ENCODE peak calls at places on chromosomes 13 and 19, in six cellular contexts. One of them, this sample, is unnamed. For H3K27me3, the result is how much of the 10 kb centered on the place peaks cover.

GRCh38 chr13:23378009-23378632 is 55.4 kb downstream of the SACS start:
- DNase-seq in transverse colon: peak
- DNase-seq in psoas muscle: no peak
- DNase-seq in suprapubic skin: no peak
- DNase-seq in heart left ventricle: no peak
- DNase-seq in heart right ventricle: peak
- DNase-seq in this sample: no peak

GRCh38 chr19:50457300-50457699 is 19.0 kb upstream of the EMC10 start:
- DNase-seq in transverse colon: no peak
- DNase-seq in psoas muscle: no peak
- DNase-seq in suprapubic skin: no peak
- DNase-seq in heart left ventricle: no peak
- DNase-seq in heart right ventricle: no peak
- DNase-seq in this sample: no peak

GRCh38 chr13:96984061-96984508 is 10.2 kb downstream of the OXGR1 start:
- DNase-seq in transverse colon: peak
- DNase-seq in psoas muscle: no peak
- DNase-seq in suprapubic skin: no peak
- DNase-seq in heart left ventricle: peak
- DNase-seq in heart right ventricle: no peak
- DNase-seq in this sample: peak

GRCh38 chr13:102394158-102395053 is 7.4 kb downstream of the FGF14 start:
- DNase-seq in transverse colon: peak
- DNase-seq in psoas muscle: peak
- DNase-seq in suprapubic skin: peak
- DNase-seq in heart left ventricle: peak
- DNase-seq in heart right ventricle: peak
- DNase-seq in this sample: peak

GRCh38 chr13:105962080-105962479 is 573.4 kb downstream of the EFNB2 start:
- DNase-seq in transverse colon: no peak
- DNase-seq in psoas muscle: no peak
- DNase-seq in suprapubic skin: no peak
- DNase-seq in heart left ventricle: no peak
- DNase-seq in heart right ventricle: no peak
- DNase-seq in this sample: no peak

GRCh38 chr13:99655351-99656091 is 154.2 kb downstream of the TM9SF2 start:
- DNase-seq in transverse colon: no peak
- DNase-seq in psoas muscle: no peak
- DNase-seq in suprapubic skin: no peak
- DNase-seq in heart left ventricle: no peak
- DNase-seq in heart right ventricle: no peak
- DNase-seq in this sample: no peak

GRCh38 chr19:52524086-52524485 is 3.4 kb upstream of the ZNF808 start:
- DNase-seq in transverse colon: no peak
- DNase-seq in psoas muscle: no peak
- DNase-seq in suprapubic skin: no peak
- DNase-seq in heart left ventricle: no peak
- DNase-seq in heart right ventricle: no peak
- DNase-seq in this sample: no peak

GRCh38 chr13:22120646-22121045 is 449.8 kb downstream of the FGF9 start:
- DNase-seq in transverse colon: no peak
- DNase-seq in psoas muscle: no peak
- DNase-seq in suprapubic skin: no peak
- DNase-seq in heart left ventricle: no peak
- DNase-seq in heart right ventricle: no peak
- DNase-seq in this sample: no peak

GRCh38 chr19:15418112-15418587 is 638 bp downstream of the AKAP8L start:
- DNase-seq in transverse colon: no peak
- DNase-seq in psoas muscle: no peak
- DNase-seq in suprapubic skin: no peak
- DNase-seq in heart left ventricle: peak
- DNase-seq in heart right ventricle: peak
- DNase-seq in this sample: no peak

GRCh38 chr13:45178349-45179142 is 22.3 kb downstream of the KCTD4 start:
- DNase-seq in transverse colon: no peak
- DNase-seq in psoas muscle: no peak
- DNase-seq in suprapubic skin: no peak
- DNase-seq in heart left ventricle: no peak
- DNase-seq in heart right ventricle: peak
- DNase-seq in this sample: no peak

GRCh38 chr13:107035186-107035585 is 467.2 kb upstream of the ARGLU1 start:
- DNase-seq in transverse colon: no peak
- DNase-seq in psoas muscle: no peak
- DNase-seq in suprapubic skin: no peak
- DNase-seq in heart left ventricle: no peak
- DNase-seq in heart right ventricle: no peak
- DNase-seq in this sample: no peak

GRCh38 chr19:49344516-49345423 is 9.6 kb downstream of the CD37 start:
- DNase-seq in transverse colon: no peak
- DNase-seq in psoas muscle: no peak
- DNase-seq in suprapubic skin: no peak
- DNase-seq in heart left ventricle: no peak
- DNase-seq in heart right ventricle: no peak
- DNase-seq in this sample: no peak

GRCh38 chr13:91745962-91746361 is 347.5 kb downstream of the GPC5 start:
- DNase-seq in transverse colon: no peak
- DNase-seq in psoas muscle: no peak
- DNase-seq in suprapubic skin: no peak
- DNase-seq in heart left ventricle: no peak
- DNase-seq in heart right ventricle: no peak
- DNase-seq in this sample: no peak

GRCh38 chr19:33459691-33460090 is 61.9 kb downstream of the PEPD start:
- DNase-seq in transverse colon: no peak
- DNase-seq in psoas muscle: no peak
- DNase-seq in suprapubic skin: peak
- DNase-seq in heart left ventricle: no peak
- DNase-seq in heart right ventricle: no peak
- DNase-seq in this sample: no peak

GRCh38 chr19:42114412-42114811 is 17.8 kb downstream of the POU2F2 start:
- DNase-seq in transverse colon: peak
- DNase-seq in psoas muscle: peak
- DNase-seq in suprapubic skin: no peak
- DNase-seq in heart left ventricle: no peak
- DNase-seq in heart right ventricle: no peak
- DNase-seq in this sample: no peak

GRCh38 chr19:54312436-54313362 is at the start of gene LILRA5:
- DNase-seq in transverse colon: no peak
- DNase-seq in psoas muscle: peak
- DNase-seq in suprapubic skin: peak
- DNase-seq in heart left ventricle: peak
- DNase-seq in heart right ventricle: peak
- DNase-seq in this sample: no peak

GRCh38 chr13:46683879-46684278 is 113.1 kb downstream of the ESD start:
- DNase-seq in transverse colon: no peak
- DNase-seq in psoas muscle: no peak
- DNase-seq in suprapubic skin: no peak
- DNase-seq in heart left ventricle: no peak
- DNase-seq in heart right ventricle: no peak
- DNase-seq in this sample: no peak

GRCh38 chr19:1175020-1175419 is 952 bp upstream of the SBNO2 start:
- DNase-seq in transverse colon: no peak
- DNase-seq in psoas muscle: no peak
- DNase-seq in suprapubic skin: no peak
- DNase-seq in heart left ventricle: no peak
- DNase-seq in heart right ventricle: no peak
- DNase-seq in this sample: no peak

GRCh38 chr19:7605490-7606222 is 10.0 kb downstream of the CAMSAP3 start:
- DNase-seq in transverse colon: no peak
- DNase-seq in psoas muscle: no peak
- DNase-seq in suprapubic skin: no peak
- DNase-seq in heart left ventricle: no peak
- DNase-seq in heart right ventricle: no peak
- DNase-seq in this sample: no peak

GRCh38 chr13:24663089-24663395 is 17.2 kb upstream of the ATP12A start:
- DNase-seq in transverse colon: no peak
- DNase-seq in psoas muscle: no peak
- DNase-seq in suprapubic skin: no peak
- DNase-seq in heart left ventricle: no peak
- DNase-seq in heart right ventricle: no peak
- DNase-seq in this sample: no peak

GRCh38 chr13:24662195-24663088 is 17.8 kb upstream of the ATP12A start:
- DNase-seq in transverse colon: peak
- DNase-seq in psoas muscle: no peak
- DNase-seq in suprapubic skin: no peak
- DNase-seq in heart left ventricle: no peak
- DNase-seq in heart right ventricle: no peak
- DNase-seq in this sample: no peak

GRCh38 chr13:24661713-24662112 is 18.5 kb upstream of the ATP12A start:
- DNase-seq in transverse colon: no peak
- DNase-seq in psoas muscle: no peak
- DNase-seq in suprapubic skin: no peak
- DNase-seq in heart left ventricle: no peak
- DNase-seq in heart right ventricle: no peak
- DNase-seq in this sample: no peak

GRCh38 chr13:24668511-24668910 is 11.7 kb upstream of the ATP12A start:
- DNase-seq in transverse colon: no peak
- DNase-seq in psoas muscle: no peak
- DNase-seq in suprapubic skin: no peak
- DNase-seq in heart left ventricle: no peak
- DNase-seq in heart right ventricle: no peak
- DNase-seq in this sample: no peak

GRCh38 chr13:24664726-24665409 is 15.3 kb upstream of the ATP12A start:
- DNase-seq in transverse colon: no peak
- DNase-seq in psoas muscle: no peak
- DNase-seq in suprapubic skin: no peak
- DNase-seq in heart left ventricle: no peak
- DNase-seq in heart right ventricle: no peak
- DNase-seq in this sample: no peak
- H3K27ac ChIP-seq in transverse colon: no peak
- H3K27ac ChIP-seq in psoas muscle: no peak
- H3K27ac ChIP-seq in suprapubic skin: no peak
- H3K27ac ChIP-seq in heart left ventricle: no peak
- H3K27ac ChIP-seq in heart right ventricle: no peak
- H3K27ac ChIP-seq in this sample: no peak

GRCh38 chr13:114099918-114100445 is 32.4 kb downstream of the RASA3 start:
- DNase-seq in transverse colon: peak
- DNase-seq in psoas muscle: peak
- DNase-seq in suprapubic skin: no peak
- DNase-seq in heart left ventricle: peak
- DNase-seq in heart right ventricle: no peak
- DNase-seq in this sample: no peak

GRCh38 chr13:114097504-114097892 is 34.9 kb downstream of the RASA3 start:
- DNase-seq in transverse colon: no peak
- DNase-seq in psoas muscle: no peak
- DNase-seq in suprapubic skin: peak
- DNase-seq in heart left ventricle: no peak
- DNase-seq in heart right ventricle: no peak
- DNase-seq in this sample: no peak

GRCh38 chr13:114097893-114098688 is 34.3 kb downstream of the RASA3 start:
- DNase-seq in transverse colon: peak
- DNase-seq in psoas muscle: peak
- DNase-seq in suprapubic skin: peak
- DNase-seq in heart left ventricle: peak
- DNase-seq in heart right ventricle: no peak
- DNase-seq in this sample: no peak

GRCh38 chr13:114100446-114101320 is 31.7 kb downstream of the RASA3 start:
- DNase-seq in transverse colon: peak
- DNase-seq in psoas muscle: peak
- DNase-seq in suprapubic skin: peak
- DNase-seq in heart left ventricle: peak
- DNase-seq in heart right ventricle: no peak
- DNase-seq in this sample: no peak

DNA sequence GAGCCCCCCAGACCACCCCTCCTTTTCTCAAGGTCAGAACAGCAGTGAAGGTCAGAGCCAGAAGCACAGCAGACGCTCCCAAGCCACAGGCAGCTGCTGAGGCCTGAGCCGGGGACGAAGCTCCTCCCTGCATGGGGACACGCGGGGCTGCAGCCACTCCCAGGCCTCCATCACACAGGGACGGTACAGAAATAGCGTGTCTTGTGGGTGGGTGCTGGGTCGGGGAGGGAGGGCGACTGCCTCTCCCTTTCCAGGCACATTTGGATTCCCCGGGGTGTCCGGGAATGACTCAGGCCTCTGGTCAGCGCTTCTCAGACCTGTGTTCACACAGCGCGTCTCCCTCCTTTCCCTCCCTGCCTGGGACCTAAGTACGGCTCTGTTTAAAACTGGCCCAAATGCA is 33.2 kb downstream of the RASA3 start:
- DNase-seq in transverse colon: peak
- DNase-seq in psoas muscle: peak
- DNase-seq in suprapubic skin: peak
- DNase-seq in heart left ventricle: peak
- DNase-seq in heart right ventricle: peak
- DNase-seq in this sample: peak
- H3K27me3 ChIP-seq in transverse colon: under half
- H3K27me3 ChIP-seq in psoas muscle: under half
- H3K27me3 ChIP-seq in suprapubic skin: under half
- H3K27me3 ChIP-seq in heart left ventricle: under half
- H3K27me3 ChIP-seq in heart right ventricle: under half
- H3K27me3 ChIP-seq in this sample: under half

GRCh38 chr19:11693505-11694499 is 44.9 kb downstream of the ZNF823 start:
- DNase-seq in transverse colon: no peak
- DNase-seq in psoas muscle: no peak
- DNase-seq in suprapubic skin: no peak
- DNase-seq in heart left ventricle: no peak
- DNase-seq in heart right ventricle: no peak
- DNase-seq in this sample: no peak
- H3K27ac ChIP-seq in transverse colon: peak
- H3K27ac ChIP-seq in psoas muscle: no peak
- H3K27ac ChIP-seq in suprapubic skin: peak
- H3K27ac ChIP-seq in heart left ventricle: no peak
- H3K27ac ChIP-seq in heart right ventricle: no peak
- H3K27ac ChIP-seq in this sample: peak

GRCh38 chr19:17952041-17952976 is 14.6 kb upstream of the KCNN1 start:
- DNase-seq in transverse colon: no peak
- DNase-seq in psoas muscle: no peak
- DNase-seq in suprapubic skin: no peak
- DNase-seq in heart left ventricle: no peak
- DNase-seq in heart right ventricle: no peak
- DNase-seq in this sample: no peak

GRCh38 chr19:17957149-17957849 is 9.6 kb upstream of the KCNN1 start:
- DNase-seq in transverse colon: no peak
- DNase-seq in psoas muscle: no peak
- DNase-seq in suprapubic skin: no peak
- DNase-seq in heart left ventricle: no peak
- DNase-seq in heart right ventricle: no peak
- DNase-seq in this sample: no peak

GRCh38 chr19:17953316-17953801 is 13.5 kb upstream of the KCNN1 start:
- DNase-seq in transverse colon: no peak
- DNase-seq in psoas muscle: no peak
- DNase-seq in suprapubic skin: no peak
- DNase-seq in heart left ventricle: no peak
- DNase-seq in heart right ventricle: no peak
- DNase-seq in this sample: no peak

GRCh38 chr19:17953869-17954268 is 13.0 kb upstream of the KCNN1 start:
- DNase-seq in transverse colon: no peak
- DNase-seq in psoas muscle: no peak
- DNase-seq in suprapubic skin: no peak
- DNase-seq in heart left ventricle: no peak
- DNase-seq in heart right ventricle: no peak
- DNase-seq in this sample: no peak

DNA sequence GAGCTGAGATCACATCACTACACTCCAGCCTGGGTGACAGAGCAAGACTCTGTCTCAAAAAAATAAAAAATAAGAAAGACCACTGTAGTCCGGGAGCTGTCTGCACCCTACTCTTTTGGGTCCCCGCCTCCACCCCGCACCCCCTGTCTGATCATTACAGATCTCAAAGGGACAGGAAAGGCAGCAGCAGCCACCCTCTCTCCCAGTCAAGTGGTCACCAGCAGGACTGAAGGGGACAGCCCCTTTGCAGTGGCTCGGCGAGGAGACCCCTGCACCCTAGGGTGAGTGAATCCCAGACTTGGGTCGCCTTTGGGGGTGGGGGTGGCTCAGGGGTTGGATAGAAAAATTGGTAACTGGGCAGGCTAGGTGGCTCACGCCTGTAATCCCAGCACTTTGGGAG is 12.5 kb upstream of the KCNN1 start:
- DNase-seq in transverse colon: no peak
- DNase-seq in psoas muscle: no peak
- DNase-seq in suprapubic skin: no peak
- DNase-seq in heart left ventricle: no peak
- DNase-seq in heart right ventricle: no peak
- DNase-seq in this sample: no peak
- H3K27me3 ChIP-seq in transverse colon: half or more
- H3K27me3 ChIP-seq in psoas muscle: under half
- H3K27me3 ChIP-seq in suprapubic skin: half or more
- H3K27me3 ChIP-seq in heart left ventricle: half or more
- H3K27me3 ChIP-seq in heart right ventricle: half or more
- H3K27me3 ChIP-seq in this sample: under half

This sample was measured in prostate gland.